ENCODE peak calls at places on chromosomes 2 and 18, in five cellular contexts. N, B, O, K and W are unnamed samples.

GRCh38 chr2:108395155-108395554 is 17.4 kb downstream of the SULT1C4 start:
- DNase-seq in N (no peak), B (no peak), O (no peak), K (no peak), W (no peak)

GRCh38 chr2:149808556-149808955 is 221.0 kb upstream of the MMADHC start:
- DNase-seq in N (no peak), B (no peak), O (no peak), K (no peak), W (no peak)

GRCh38 chr18:51066273-51066672 is 36.3 kb downstream of the SMAD4 start:
- DNase-seq in N (no peak), B (no peak), O (no peak), K (no peak), W (no peak)

GRCh38 chr2:81976998-81977397 is 1672.4 kb upstream of the LRRTM1 start:
- DNase-seq in N (no peak), B (no peak), O (no peak), K (no peak), W (no peak)

GRCh38 chr2:127479219-127479825 is 47.0 kb downstream of the IWS1 start:
- DNase-seq in N (peak), B (peak), O (no peak), K (no peak), W (peak)

GRCh38 chr2:159015823-159016222 is 47.4 kb downstream of the TANC1 start:
- DNase-seq in N (no peak), B (no peak), O (no peak), K (no peak), W (no peak)

GRCh38 chr2:33437297-33437696 is 39.2 kb upstream of the RASGRP3 start:
- DNase-seq in N (no peak), B (no peak), O (no peak), K (no peak), W (no peak)

GRCh38 chr2:64653174-64654062 is at the start of gene SERTAD2:
- DNase-seq in N (peak), B (peak), O (no peak), K (peak), W (peak)

GRCh38 chr2:75054296-75054695 is 95.9 kb downstream of the POLE4 start:
- DNase-seq in N (no peak), B (no peak), O (no peak), K (no peak), W (no peak)

GRCh38 chr2:207252979-207253640 is 87.4 kb upstream of the KLF7 start:
- DNase-seq in N (no peak), B (no peak), O (no peak), K (no peak), W (no peak)

GRCh38 chr2:167749641-167750040 is 497.8 kb downstream of the STK39 start:
- DNase-seq in N (no peak), B (no peak), O (no peak), K (no peak), W (no peak)

GRCh38 chr2:10493636-10494281 is 45.6 kb upstream of the ODC1 start:
- DNase-seq in N (peak), B (no peak), O (no peak), K (peak), W (peak)

GRCh38 chr2:145906356-145906755 is 1386.4 kb upstream of the ZEB2 start:
- DNase-seq in N (no peak), B (no peak), O (no peak), K (no peak), W (no peak)

GRCh38 chr2:64543006-64543697 is 19.0 kb downstream of the AFTPH start:
- DNase-seq in N (no peak), B (no peak), O (no peak), K (no peak), W (no peak)

GRCh38 chr18:61589053-61589723 is 256.0 kb downstream of the CDH20 start:
- DNase-seq in N (no peak), B (no peak), O (no peak), K (no peak), W (no peak)

GRCh38 chr2:227862741-227863588 is 8.5 kb upstream of the DAW1 start:
- DNase-seq in N (no peak), B (no peak), O (no peak), K (no peak), W (peak)

GRCh38 chr18:70454705-70455322 is 166.0 kb downstream of the SOCS6 start:
- DNase-seq in N (peak), B (peak), O (no peak), K (no peak), W (peak)

GRCh38 chr2:226187601-226188000 is 612.0 kb downstream of the IRS1 start:
- DNase-seq in N (no peak), B (no peak), O (no peak), K (no peak), W (no peak)

GRCh38 chr2:32363588-32363987 is 6.8 kb downstream of the BIRC6 start:
- DNase-seq in N (no peak), B (no peak), O (no peak), K (no peak), W (no peak)

GRCh38 chr2:69509011-69509749 is 71.9 kb upstream of the NFU1 start:
- DNase-seq in N (no peak), B (no peak), O (no peak), K (no peak), W (no peak)

GRCh38 chr18:7856733-7857132 is 289.6 kb downstream of the PTPRM start:
- DNase-seq in N (no peak), B (no peak), O (no peak), K (no peak), W (no peak)

GRCh38 chr18:52992041-52992440 is 652.0 kb downstream of the DCC start:
- DNase-seq in N (no peak), B (peak), O (peak), K (no peak), W (no peak)

GRCh38 chr2:48483506-48483905 is 46.4 kb upstream of the STON1 start:
- DNase-seq in N (no peak), B (no peak), O (no peak), K (no peak), W (no peak)

GRCh38 chr18:75477913-75478312 is 50.4 kb upstream of the SMIM21 start:
- DNase-seq in N (no peak), B (peak), O (no peak), K (no peak), W (no peak)

GRCh38 chr2:237132799-237133198 is 47.1 kb downstream of the COPS8 start:
- DNase-seq in N (no peak), B (no peak), O (no peak), K (no peak), W (peak)

GRCh38 chr2:67486041-67486796 is 89.1 kb downstream of the ETAA1 start:
- DNase-seq in N (peak), B (no peak), O (no peak), K (no peak), W (no peak)

GRCh38 chr2:164910091-164910899 is 45.0 kb downstream of the SLC38A11 start:
- DNase-seq in N (no peak), B (peak), O (no peak), K (no peak), W (no peak)

GRCh38 chr2:218780851-218781690 is 876 bp upstream of the CYP27A1 start:
- DNase-seq in N (no peak), B (no peak), O (no peak), K (no peak), W (no peak)

GRCh38 chr2:851680-852079 is 99.0 kb upstream of the SNTG2 start:
- DNase-seq in N (no peak), B (no peak), O (no peak), K (no peak), W (no peak)

GRCh38 chr18:34801769-34802168 is 91.7 kb downstream of the DTNA start:
- DNase-seq in N (no peak), B (no peak), O (no peak), K (no peak), W (no peak)

GRCh38 chr2:11788725-11789124 is 42.3 kb downstream of the LPIN1 start:
- DNase-seq in N (peak), B (no peak), O (no peak), K (no peak), W (no peak)

GRCh38 chr18:55309249-55309648 is 278.7 kb downstream of the TCF4 start:
- DNase-seq in N (no peak), B (no peak), O (no peak), K (no peak), W (no peak)

GRCh38 chr18:11324956-11325873 is 175.8 kb upstream of the PIEZO2 start:
- DNase-seq in N (no peak), B (no peak), O (no peak), K (no peak), W (no peak)

GRCh38 chr2:42949125-42949524 is 156.7 kb upstream of the HAAO start:
- DNase-seq in N (no peak), B (no peak), O (no peak), K (no peak), W (no peak)

GRCh38 chr2:175233135-175233719 is 51.7 kb upstream of the ATP5MC3 start:
- DNase-seq in N (peak), B (no peak), O (no peak), K (no peak), W (no peak)

GRCh38 chr2:207868855-207869596 is 99.3 kb upstream of the FZD5 start:
- DNase-seq in N (no peak), B (no peak), O (no peak), K (no peak), W (no peak)